ENCODE peak calls at places on chromosomes 2 and 18, in nine cellular contexts. D is sigmoid colon; S is ovary; B is T1000; X is cardiac muscle cell; M is stimulated activated CD8-positive, alpha-beta memory T cell treated with anti-CD3 and anti-CD28 coated beads, Interleukin-15, amount 100 ng/mL, for 24 hours; K is HCT116; E is GDM1; C is CD8-positive, alpha-beta memory T cell. U is an unnamed sample.

GRCh38 chr2:45300026-45300750 is 290.9 kb upstream of the SIX2 start:
- DNase-seq in B (no peak), S (no peak), M (no peak), X (no peak), E (no peak), C (no peak), K (no peak), D (no peak), U (no peak)

GRCh38 chr2:38076710-38077430 is 919 bp upstream of the CYP1B1 start:
- DNase-seq in K (peak), X (peak), D (peak), S (peak), B (peak), C (no peak), E (peak), M (peak), U (peak)

GRCh38 chr2:205644018-205644417 is 38.3 kb upstream of the NRP2 start:
- DNase-seq in D (no peak), C (no peak), B (no peak), X (no peak), E (no peak), M (no peak), S (no peak), K (no peak), U (no peak)

GRCh38 chr2:184178229-184178628 is 420.1 kb upstream of the ZNF804A start:
- DNase-seq in D (no peak), X (no peak), C (no peak), S (no peak), M (no peak), K (no peak), B (no peak), E (no peak), U (no peak)

GRCh38 chr2:37871453-37872191 is 53.5 kb upstream of the RMDN2 start:
- DNase-seq in K (no peak), M (no peak), S (no peak), B (no peak), E (no peak), X (peak), D (no peak), C (no peak), U (no peak)

GRCh38 chr2:232328038-232328435 is 50.5 kb upstream of the ALPP start:
- DNase-seq in E (no peak), M (no peak), X (no peak), K (no peak), S (no peak), B (no peak), C (no peak), D (peak), U (no peak)

GRCh38 chr2:149612122-149612521 is 24.5 kb upstream of the MMADHC start:
- DNase-seq in D (no peak), K (no peak), C (no peak), B (no peak), X (peak), M (no peak), E (no peak), S (no peak), U (no peak)

GRCh38 chr2:185979546-185980071 is 241.0 kb downstream of the FSIP2 start:
- DNase-seq in K (peak), D (no peak), M (no peak), B (no peak), X (no peak), C (no peak), S (no peak), E (no peak), U (no peak)

GRCh38 chr2:120239488-120240287 is 13.0 kb upstream of the RALB start:
- DNase-seq in X (peak), B (peak), K (no peak), E (no peak), C (no peak), S (peak), M (no peak), D (no peak), U (peak)

GRCh38 chr18:70332694-70333093 is 43.8 kb downstream of the SOCS6 start:
- DNase-seq in X (peak), D (no peak), B (no peak), S (no peak), M (no peak), K (no peak), C (no peak), E (no peak), U (no peak)

GRCh38 chr2:173043466-173043865 is 32.2 kb upstream of the MAP3K20 start:
- DNase-seq in B (no peak), C (no peak), K (no peak), D (no peak), M (no peak), X (no peak), E (no peak), S (no peak), U (no peak)

GRCh38 chr2:164260506-164260905 is 360.8 kb downstream of the GRB14 start:
- DNase-seq in B (no peak), K (no peak), M (no peak), C (no peak), S (no peak), X (peak), E (no peak), D (no peak), U (no peak)

U was measured in endothelial cell.